ENCODE peak calls at places on chromosomes 7 and 10, in four cellular contexts. P is transverse colon, X is ovary, G is spleen. Z is an unnamed sample.

GRCh38 chr10:84608126-84608525 is 279.7 kb downstream of the CCSER2 start:
- DNase-seq in P (no peak), X (no peak), G (no peak), Z (no peak)

GRCh38 chr7:44638611-44639557 is 32.5 kb downstream of the OGDH start:
- DNase-seq in P (peak; percentile 88), X (peak; percentile 56), G (peak; percentile 95), Z (peak; percentile 67)

GRCh38 chr7:34734786-34735185 is 76.8 kb downstream of the NPSR1 start:
- DNase-seq in P (no peak), X (no peak), G (no peak), Z (no peak)

GRCh38 chr10:60123172-60123571 is 216.8 kb upstream of the CCDC6 start:
- DNase-seq in P (no peak), X (no peak), G (no peak), Z (no peak)

GRCh38 chr10:24157567-24157966 is 51.4 kb upstream of the KIAA1217 start:
- DNase-seq in P (no peak), X (no peak), G (no peak), Z (no peak)

GRCh38 chr10:131001438-131001837 is 310.1 kb downstream of the TCERG1L start:
- DNase-seq in P (no peak), X (no peak), G (no peak), Z (no peak)

GRCh38 chr7:137606061-137606674 is 240.6 kb downstream of the DGKI start:
- DNase-seq in P (no peak), X (no peak), G (no peak), Z (no peak)

GRCh38 chr7:26061340-26062239 is 90.4 kb upstream of the NFE2L3 start:
- DNase-seq in P (peak; percentile 84), X (peak; percentile 68), G (no peak), Z (peak; percentile 80)

GRCh38 chr10:2926918-2927660 is 140.3 kb upstream of the PFKP start:
- DNase-seq in P (no peak), X (no peak), G (no peak), Z (no peak)

GRCh38 chr7:29033584-29033983 is 75.5 kb upstream of the TRIL start:
- DNase-seq in P (no peak), X (no peak), G (no peak), Z (no peak)

GRCh38 chr10:51910189-51910588 is 210.8 kb upstream of the CSTF2T start:
- DNase-seq in P (no peak), X (no peak), G (no peak), Z (no peak)

GRCh38 chr7:8411103-8411502 is 22.3 kb upstream of the NXPH1 start:
- DNase-seq in P (no peak), X (no peak), G (no peak), Z (no peak)

GRCh38 chr10:97018251-97019212 is 167.2 kb downstream of the SLIT1 start:
- DNase-seq in P (no peak), X (no peak), G (no peak), Z (no peak)

GRCh38 chr7:137386966-137387365 is 43.4 kb upstream of the PTN start:
- DNase-seq in P (no peak), X (no peak), G (no peak), Z (no peak)

GRCh38 chr10:98316156-98316555 is 48.2 kb upstream of the LOXL4 start:
- DNase-seq in P (no peak), X (no peak), G (no peak), Z (no peak)

GRCh38 chr10:16439294-16439693 is 2.5 kb downstream of the PTER start:
- DNase-seq in P (no peak), X (no peak), G (no peak), Z (no peak)

GRCh38 chr7:45919231-45919825 is 1.7 kb downstream of the IGFBP3 start:
- DNase-seq in P (no peak), X (no peak), G (no peak), Z (no peak)

GRCh38 chr7:151148319-151149259 is 18.9 kb downstream of the GBX1 start:
- DNase-seq in P (peak; percentile 3), X (no peak), G (no peak), Z (peak; percentile 32)

GRCh38 chr7:35454575-35455385 is 200.9 kb upstream of the TBX20 start:
- DNase-seq in P (no peak), X (no peak), G (no peak), Z (no peak)

GRCh38 chr7:79084423-79084822 is 369.0 kb downstream of the MAGI2 start:
- DNase-seq in P (no peak), X (no peak), G (no peak), Z (no peak)

GRCh38 chr10:3935141-3935540 is 150.1 kb upstream of the KLF6 start:
- DNase-seq in P (no peak), X (peak; percentile 67), G (no peak), Z (no peak)

GRCh38 chr10:131928248-131929095 is 27.7 kb downstream of the PPP2R2D start:
- DNase-seq in P (no peak), X (no peak), G (peak; percentile 73), Z (peak; percentile 23)

GRCh38 chr7:80392229-80393169 is 119.4 kb downstream of the GNAT3 start:
- DNase-seq in P (no peak), X (no peak), G (no peak), Z (peak; percentile 61)

GRCh38 chr7:142104550-142105527 is 6.7 kb upstream of the MGAM2 start:
- DNase-seq in P (peak; percentile 58), X (no peak), G (no peak), Z (no peak)

GRCh38 chr7:100585511-100586265 is at the start of gene LRCH4:
- DNase-seq in P (peak; percentile 77), X (no peak), G (peak; percentile 94), Z (peak; percentile 79)

GRCh38 chr10:46552526-46553237 is 3.8 kb downstream of the GPRIN2 start:
- DNase-seq in P (peak; percentile 39), X (no peak), G (peak; percentile 74), Z (no peak)

GRCh38 chr10:133163889-133164815 is 4.1 kb downstream of the KNDC1 start:
- DNase-seq in P (peak; percentile 5), X (no peak), G (peak; percentile 70), Z (peak; percentile 44)

GRCh38 chr10:50362547-50363125 is 111.3 kb upstream of the ASAH2 start:
- DNase-seq in P (no peak), X (no peak), G (no peak), Z (no peak)

GRCh38 chr10:125694874-125695273 is 11.9 kb upstream of the TEX36 start:
- DNase-seq in P (no peak), X (no peak), G (no peak), Z (no peak)

GRCh38 chr10:102645388-102645740 is 1.1 kb downstream of the TRIM8 start:
- DNase-seq in P (peak; percentile 80), X (peak; percentile 76), G (peak; percentile 91), Z (peak; percentile 86)

GRCh38 chr7:10632707-10633106 is 341.0 kb upstream of the PHF14 start:
- DNase-seq in P (no peak), X (no peak), G (no peak), Z (no peak)

GRCh38 chr10:62076872-62077271 is 175.4 kb downstream of the ARID5B start:
- DNase-seq in P (no peak), X (no peak), G (no peak), Z (no peak)

GRCh38 chr10:69732826-69733150 is 68.9 kb upstream of the COL13A1 start:
- DNase-seq in P (no peak), X (no peak), G (no peak), Z (no peak)

GRCh38 chr10:1404953-1405260 is 332.4 kb downstream of the ADARB2 start:
- DNase-seq in P (no peak), X (no peak), G (peak; percentile 62), Z (no peak)

GRCh38 chr7:4645241-4645640 is 36.9 kb upstream of the FOXK1 start:
- DNase-seq in P (no peak), X (no peak), G (no peak), Z (no peak)

GRCh38 chr10:104391150-104391968 is 37.7 kb downstream of the CFAP58 start:
- DNase-seq in P (no peak), X (no peak), G (no peak), Z (no peak)

GRCh38 chr7:151856516-151856915 is 20.4 kb downstream of the PRKAG2 start:
- DNase-seq in P (no peak), X (no peak), G (no peak), Z (no peak)

GRCh38 chr10:80619036-80619435 is 81.3 kb downstream of the SH2D4B start:
- DNase-seq in P (no peak), X (no peak), G (no peak), Z (no peak)

GRCh38 chr10:75400163-75400768 is 1.3 kb downstream of the ZNF503 start:
- DNase-seq in P (no peak), X (peak; percentile 67), G (no peak), Z (peak; percentile 66)

GRCh38 chr7:101550641-101551531 is 78.2 kb downstream of the MYL10 start:
- DNase-seq in P (peak; percentile 3), X (peak; percentile 7), G (peak; percentile 65), Z (peak; percentile 48)

DNA sequence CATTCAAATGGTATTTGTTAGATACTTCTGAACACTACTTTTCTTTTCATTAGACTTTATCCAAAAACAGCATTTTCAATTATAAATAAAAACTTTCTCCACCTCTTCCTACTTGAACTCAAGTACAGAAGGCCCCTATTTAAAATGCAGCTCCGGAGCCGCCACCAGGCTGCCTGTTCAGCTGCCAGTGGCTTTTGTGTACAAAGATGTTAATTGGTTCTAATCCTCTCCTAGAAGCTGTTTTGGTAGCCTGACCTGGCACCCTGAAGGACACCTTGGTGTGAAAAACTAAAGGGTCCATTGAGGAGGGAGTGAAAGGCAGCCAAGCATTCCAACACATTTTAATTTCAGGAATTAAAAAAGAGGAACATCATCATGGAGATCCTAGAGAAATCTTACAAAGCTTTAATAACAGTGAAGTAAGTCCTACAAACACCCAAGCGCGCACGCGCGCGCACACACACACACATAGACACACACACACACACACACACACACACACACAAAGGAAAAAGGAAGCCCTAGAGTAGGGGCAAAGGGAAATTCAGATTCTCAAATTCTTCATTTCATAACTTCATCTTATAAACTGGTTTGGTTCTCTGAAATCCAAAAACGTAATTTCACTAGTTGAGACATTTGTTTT is 41.4 kb downstream of the VAX1 start:
- DNase-seq in P (no peak), X (no peak), G (no peak), Z (no peak)
- TF ChIP-seq POLR2A in P (no peak), X (no peak), G (no peak), Z (no peak)

GRCh38 chr10:48523820-48524758 is 80.8 kb downstream of the ARHGAP22 start:
- DNase-seq in P (no peak), X (peak; percentile 37), G (peak; percentile 62), Z (no peak)
- H3K4me3 ChIP-seq in P (no peak overlapping the region), X (peak overlapping the region; percentile 41), G (peak overlapping the region; percentile 24), Z (peak overlapping the region; percentile 29)

GRCh38 chr7:42883950-42884349 is 27.9 kb downstream of the C7orf25 start:
- DNase-seq in P (no peak), X (no peak), G (peak; percentile 83), Z (no peak)
- H3K27ac ChIP-seq in P (no peak overlapping the region), X (no peak overlapping the region), G (no peak overlapping the region), Z (no peak overlapping the region)

GRCh38 chr7:2120251-2120660 is 112.5 kb downstream of the MAD1L1 start:
- DNase-seq in P (no peak), X (no peak), G (peak; percentile 89), Z (no peak)
- TF ChIP-seq POLR2A in P (no peak), X (no peak), G (no peak), Z (no peak)

GRCh38 chr7:156585025-156585648 is 55.4 kb upstream of the RNF32 start:
- DNase-seq in P (no peak), X (no peak), G (no peak), Z (no peak)
- H3K4me3 ChIP-seq in P (no peak overlapping the region), X (no peak overlapping the region), G (no peak overlapping the region), Z (no peak overlapping the region)

GRCh38 chr7:31318308-31318707 is 22.2 kb downstream of the NEUROD6 start:
- DNase-seq in P (no peak), X (no peak), G (no peak), Z (no peak)
- H3K27ac ChIP-seq in P (no peak overlapping the region), X (no peak overlapping the region), G (no peak overlapping the region), Z (peak overlapping the region; percentile 17)